ENCODE peak calls at places on chromosome 4, in seven cellular contexts. One of them, this sample, is unnamed.
A peak's percentile ranks its signal among the peaks of the same experiment; 100 is the strongest.

GRCh38 chr4:185716008-185716976 is 95.7 kb downstream of the SORBS2 start:
- DNase-seq in GM12865: no peak
- DNase-seq in transverse colon: no peak
- DNase-seq in AG10803: no peak
- DNase-seq in lower leg skin: no peak
- DNase-seq in AG04450: no peak
- DNase-seq in fibroblast of mammary gland: no peak
- DNase-seq in this sample: no peak

GRCh38 chr4:186149872-186150271 is 41.5 kb upstream of the CYP4V2 start:
- DNase-seq in AG10803: peak; percentile 19
- DNase-seq in lower leg skin: peak; percentile 66
- DNase-seq in fibroblast of mammary gland: peak; percentile 42
- DNase-seq in AG04450: no peak
- DNase-seq in GM12865: peak; percentile 31
- DNase-seq in transverse colon: peak; percentile 45
- DNase-seq in this sample: no peak

GRCh38 chr4:2962614-2963184 is 507 bp downstream of the NOP14 start:
- DNase-seq in GM12865: peak; percentile 76
- DNase-seq in transverse colon: peak; percentile 40
- DNase-seq in AG10803: peak; percentile 43
- DNase-seq in AG04450: no peak
- DNase-seq in fibroblast of mammary gland: peak; percentile 54
- DNase-seq in lower leg skin: no peak
- DNase-seq in this sample: no peak

GRCh38 chr4:96145671-96146070 is 305.8 kb downstream of the PDHA2 start:
- DNase-seq in lower leg skin: no peak
- DNase-seq in AG10803: no peak
- DNase-seq in GM12865: no peak
- DNase-seq in fibroblast of mammary gland: peak; percentile 41
- DNase-seq in AG04450: no peak
- DNase-seq in transverse colon: no peak
- DNase-seq in this sample: no peak

GRCh38 chr4:126583509-126583908 is 1049.2 kb upstream of the INTU start:
- DNase-seq in fibroblast of mammary gland: peak; percentile 30
- DNase-seq in AG10803: peak; percentile 29
- DNase-seq in lower leg skin: no peak
- DNase-seq in AG04450: no peak
- DNase-seq in GM12865: peak; percentile 25
- DNase-seq in transverse colon: no peak
- DNase-seq in this sample: no peak

GRCh38 chr4:109359040-109359646 is 56.7 kb upstream of the COL25A1 start:
- DNase-seq in GM12865: peak; percentile 51
- DNase-seq in AG04450: no peak
- DNase-seq in lower leg skin: no peak
- DNase-seq in AG10803: no peak
- DNase-seq in transverse colon: no peak
- DNase-seq in fibroblast of mammary gland: no peak
- DNase-seq in this sample: no peak

GRCh38 chr4:30718889-30719252 is 1.3 kb upstream of the PCDH7 start:
- DNase-seq in AG10803: no peak
- DNase-seq in AG04450: no peak
- DNase-seq in lower leg skin: no peak
- DNase-seq in fibroblast of mammary gland: peak; percentile 28
- DNase-seq in transverse colon: no peak
- DNase-seq in GM12865: no peak
- DNase-seq in this sample: no peak

GRCh38 chr4:2222838-2223237 is 19.1 kb downstream of the HAUS3 start:
- DNase-seq in fibroblast of mammary gland: no peak
- DNase-seq in GM12865: no peak
- DNase-seq in lower leg skin: no peak
- DNase-seq in transverse colon: no peak
- DNase-seq in AG04450: no peak
- DNase-seq in AG10803: no peak
- DNase-seq in this sample: no peak

GRCh38 chr4:55138367-55138766 is 13.0 kb upstream of the KDR start:
- DNase-seq in fibroblast of mammary gland: no peak
- DNase-seq in transverse colon: no peak
- DNase-seq in GM12865: no peak
- DNase-seq in lower leg skin: no peak
- DNase-seq in AG10803: no peak
- DNase-seq in AG04450: no peak
- DNase-seq in this sample: no peak

GRCh38 chr4:24105183-24106039 is 215.6 kb upstream of the PPARGC1A start:
- DNase-seq in AG04450: peak; percentile 90
- DNase-seq in lower leg skin: peak; percentile 35
- DNase-seq in fibroblast of mammary gland: peak; percentile 99
- DNase-seq in transverse colon: no peak
- DNase-seq in GM12865: no peak
- DNase-seq in AG10803: peak; percentile 94
- DNase-seq in this sample: peak; percentile 66

GRCh38 chr4:24102621-24103020 is 212.8 kb upstream of the PPARGC1A start:
- DNase-seq in lower leg skin: no peak
- DNase-seq in AG04450: no peak
- DNase-seq in fibroblast of mammary gland: no peak
- DNase-seq in GM12865: no peak
- DNase-seq in AG10803: no peak
- DNase-seq in transverse colon: no peak
- DNase-seq in this sample: no peak

GRCh38 chr4:24103434-24104168 is 213.8 kb upstream of the PPARGC1A start:
- DNase-seq in transverse colon: no peak
- DNase-seq in GM12865: no peak
- DNase-seq in fibroblast of mammary gland: peak; percentile 79
- DNase-seq in AG10803: no peak
- DNase-seq in AG04450: no peak
- DNase-seq in lower leg skin: no peak
- DNase-seq in this sample: no peak

DNA sequence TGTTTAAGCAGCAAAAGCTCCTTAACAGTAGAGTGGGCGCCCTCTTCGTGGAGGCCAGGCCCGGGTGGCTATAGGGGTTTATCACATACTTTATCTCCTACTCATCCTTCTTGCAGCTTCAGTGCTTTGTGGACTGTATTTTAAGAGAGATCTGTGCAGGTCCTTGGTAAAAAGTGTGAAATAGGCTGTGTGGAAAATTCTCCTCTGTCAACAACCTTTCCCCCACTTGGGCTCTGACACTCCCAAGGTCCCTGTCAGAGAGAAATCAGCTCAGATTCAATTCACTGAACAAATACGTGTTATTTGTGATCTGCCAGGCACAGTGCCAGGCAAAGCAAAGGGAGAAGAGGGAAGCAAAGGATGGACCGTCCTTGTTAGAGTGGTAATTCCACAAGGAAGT is 214.3 kb upstream of the PPARGC1A start:
- DNase-seq in GM12865: no peak
- DNase-seq in AG10803: no peak
- DNase-seq in fibroblast of mammary gland: peak; percentile 76
- DNase-seq in transverse colon: no peak
- DNase-seq in lower leg skin: no peak
- DNase-seq in AG04450: no peak
- DNase-seq in this sample: no peak
- H3K4me3 ChIP-seq in GM12865: no peak overlapping the region
- H3K4me3 ChIP-seq in AG10803: no peak overlapping the region
- H3K4me3 ChIP-seq in fibroblast of mammary gland: no peak overlapping the region
- H3K4me3 ChIP-seq in transverse colon: no peak overlapping the region
- H3K4me3 ChIP-seq in lower leg skin: no peak overlapping the region
- H3K4me3 ChIP-seq in AG04450: no peak overlapping the region
- H3K4me3 ChIP-seq in this sample: no peak overlapping the region

GRCh38 chr4:174826660-174827059 is 2.4 kb downstream of the GLRA3 start:
- DNase-seq in AG10803: no peak
- DNase-seq in GM12865: no peak
- DNase-seq in lower leg skin: no peak
- DNase-seq in fibroblast of mammary gland: no peak
- DNase-seq in transverse colon: no peak
- DNase-seq in AG04450: no peak
- DNase-seq in this sample: no peak
- TF ChIP-seq CTCF in AG10803: no peak
- TF ChIP-seq CTCF in GM12865: no peak
- TF ChIP-seq CTCF in lower leg skin: no peak
- TF ChIP-seq CTCF in fibroblast of mammary gland: no peak
- TF ChIP-seq CTCF in transverse colon: no peak
- TF ChIP-seq CTCF in AG04450: no peak
- TF ChIP-seq CTCF in this sample: no peak

DNA sequence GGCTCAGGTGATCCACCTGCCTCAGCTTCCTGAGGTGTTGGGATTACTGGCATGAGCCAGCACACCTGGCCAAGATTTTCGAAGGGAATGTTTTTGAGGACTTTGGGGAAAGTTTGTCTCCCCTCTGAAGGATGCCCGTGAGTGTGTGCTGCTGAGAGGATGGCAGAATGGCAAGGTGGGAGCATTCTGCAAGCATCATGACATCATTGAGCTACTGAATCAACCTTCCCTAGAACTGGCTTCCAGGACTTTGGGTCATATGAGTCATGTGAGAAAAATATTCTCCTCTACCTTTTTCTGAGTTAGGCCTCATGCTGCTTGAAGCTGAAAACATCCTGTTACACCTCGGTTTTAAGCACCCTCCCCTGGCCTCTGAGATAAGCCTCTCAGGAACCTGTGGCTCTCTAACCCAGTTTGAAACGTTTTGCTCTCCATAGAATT is 31.0 kb downstream of the TMEM131L start:
- DNase-seq in AG10803: no peak
- DNase-seq in lower leg skin: no peak
- DNase-seq in fibroblast of mammary gland: peak; percentile 54
- DNase-seq in GM12865: peak; percentile 70
- DNase-seq in AG04450: no peak
- DNase-seq in transverse colon: no peak
- DNase-seq in this sample: no peak
- H3K4me3 ChIP-seq in AG10803: no peak overlapping the region
- H3K4me3 ChIP-seq in lower leg skin: no peak overlapping the region
- H3K4me3 ChIP-seq in fibroblast of mammary gland: no peak overlapping the region
- H3K4me3 ChIP-seq in GM12865: peak overlapping the region; percentile 93
- H3K4me3 ChIP-seq in AG04450: no peak overlapping the region
- H3K4me3 ChIP-seq in transverse colon: no peak overlapping the region
- H3K4me3 ChIP-seq in this sample: no peak overlapping the region

GRCh38 chr4:6337331-6337935 is 67.8 kb downstream of the WFS1 start:
- DNase-seq in fibroblast of mammary gland: no peak
- DNase-seq in AG04450: no peak
- DNase-seq in lower leg skin: no peak
- DNase-seq in AG10803: no peak
- DNase-seq in GM12865: no peak
- DNase-seq in transverse colon: no peak
- DNase-seq in this sample: no peak
- TF ChIP-seq CTCF in fibroblast of mammary gland: no peak
- TF ChIP-seq CTCF in AG04450: no peak
- TF ChIP-seq CTCF in lower leg skin: no peak
- TF ChIP-seq CTCF in AG10803: no peak
- TF ChIP-seq CTCF in GM12865: no peak
- TF ChIP-seq CTCF in transverse colon: no peak
- TF ChIP-seq CTCF in this sample: no peak

This sample was measured in HFF-Myc.